ENCODE peak calls at places on chromosomes 13 and 19, in nine cellular contexts. One of them, this sample, is unnamed.

GRCh38 chr19:29620931-29621351 is 14.9 kb downstream of the POP4 start:
- DNase-seq in A673: no peak
- DNase-seq in fibroblast of mammary gland: no peak
- DNase-seq in CD8-positive, alpha-beta memory T cell: no peak
- DNase-seq in aorta: peak
- DNase-seq in cardiac fibroblast: no peak
- DNase-seq in astrocyte of the spinal cord: no peak
- DNase-seq in left ventricle myocardium inferior: no peak
- DNase-seq in astrocyte of the cerebellum: no peak
- DNase-seq in this sample: no peak

GRCh38 chr13:61410266-61410665 is 5.4 kb downstream of the PCDH20 start:
- DNase-seq in A673: no peak
- DNase-seq in fibroblast of mammary gland: no peak
- DNase-seq in CD8-positive, alpha-beta memory T cell: no peak
- DNase-seq in aorta: no peak
- DNase-seq in cardiac fibroblast: no peak
- DNase-seq in astrocyte of the spinal cord: no peak
- DNase-seq in left ventricle myocardium inferior: no peak
- DNase-seq in astrocyte of the cerebellum: no peak
- DNase-seq in this sample: no peak

GRCh38 chr19:49643466-49643865 is 1.5 kb downstream of the SCAF1 start:
- DNase-seq in A673: no peak
- DNase-seq in fibroblast of mammary gland: no peak
- DNase-seq in CD8-positive, alpha-beta memory T cell: no peak
- DNase-seq in aorta: no peak
- DNase-seq in cardiac fibroblast: no peak
- DNase-seq in astrocyte of the spinal cord: no peak
- DNase-seq in left ventricle myocardium inferior: no peak
- DNase-seq in astrocyte of the cerebellum: no peak
- DNase-seq in this sample: no peak

GRCh38 chr19:55636723-55637122 is 4.1 kb upstream of the ZNF580 start:
- DNase-seq in A673: no peak
- DNase-seq in fibroblast of mammary gland: no peak
- DNase-seq in CD8-positive, alpha-beta memory T cell: no peak
- DNase-seq in aorta: no peak
- DNase-seq in cardiac fibroblast: no peak
- DNase-seq in astrocyte of the spinal cord: no peak
- DNase-seq in left ventricle myocardium inferior: no peak
- DNase-seq in astrocyte of the cerebellum: no peak
- DNase-seq in this sample: no peak

GRCh38 chr13:108269601-108270328 is at the start of gene TNFSF13B:
- DNase-seq in A673: peak
- DNase-seq in fibroblast of mammary gland: peak
- DNase-seq in CD8-positive, alpha-beta memory T cell: peak
- DNase-seq in aorta: peak
- DNase-seq in cardiac fibroblast: peak
- DNase-seq in astrocyte of the spinal cord: peak
- DNase-seq in left ventricle myocardium inferior: peak
- DNase-seq in astrocyte of the cerebellum: no peak
- DNase-seq in this sample: peak

GRCh38 chr19:54107876-54108490 is 5.3 kb downstream of the NDUFA3 start:
- DNase-seq in A673: no peak
- DNase-seq in fibroblast of mammary gland: no peak
- DNase-seq in CD8-positive, alpha-beta memory T cell: no peak
- DNase-seq in aorta: peak
- DNase-seq in cardiac fibroblast: no peak
- DNase-seq in astrocyte of the spinal cord: no peak
- DNase-seq in left ventricle myocardium inferior: no peak
- DNase-seq in astrocyte of the cerebellum: no peak
- DNase-seq in this sample: no peak

GRCh38 chr19:10416380-10417257 is 3.7 kb upstream of the PDE4A start:
- DNase-seq in A673: peak
- DNase-seq in fibroblast of mammary gland: peak
- DNase-seq in CD8-positive, alpha-beta memory T cell: peak
- DNase-seq in aorta: peak
- DNase-seq in cardiac fibroblast: peak
- DNase-seq in astrocyte of the spinal cord: peak
- DNase-seq in left ventricle myocardium inferior: peak
- DNase-seq in astrocyte of the cerebellum: peak
- DNase-seq in this sample: peak

GRCh38 chr19:50430888-50431342 is 1.8 kb upstream of the MYBPC2 start:
- DNase-seq in A673: no peak
- DNase-seq in fibroblast of mammary gland: no peak
- DNase-seq in CD8-positive, alpha-beta memory T cell: no peak
- DNase-seq in aorta: no peak
- DNase-seq in cardiac fibroblast: no peak
- DNase-seq in astrocyte of the spinal cord: no peak
- DNase-seq in left ventricle myocardium inferior: no peak
- DNase-seq in astrocyte of the cerebellum: no peak
- DNase-seq in this sample: no peak

GRCh38 chr19:13935765-13936486 is 2.3 kb downstream of the PODNL1 start:
- DNase-seq in A673: no peak
- DNase-seq in fibroblast of mammary gland: no peak
- DNase-seq in CD8-positive, alpha-beta memory T cell: no peak
- DNase-seq in aorta: no peak
- DNase-seq in cardiac fibroblast: no peak
- DNase-seq in astrocyte of the spinal cord: peak
- DNase-seq in left ventricle myocardium inferior: no peak
- DNase-seq in astrocyte of the cerebellum: no peak
- DNase-seq in this sample: no peak

GRCh38 chr19:10562609-10563008 is 3.2 kb downstream of the KRI1 start:
- DNase-seq in A673: no peak
- DNase-seq in fibroblast of mammary gland: no peak
- DNase-seq in CD8-positive, alpha-beta memory T cell: no peak
- DNase-seq in aorta: no peak
- DNase-seq in cardiac fibroblast: no peak
- DNase-seq in astrocyte of the spinal cord: no peak
- DNase-seq in left ventricle myocardium inferior: no peak
- DNase-seq in astrocyte of the cerebellum: no peak
- DNase-seq in this sample: no peak

GRCh38 chr19:17554968-17555479 is 425 bp upstream of the COLGALT1 start:
- DNase-seq in A673: no peak
- DNase-seq in fibroblast of mammary gland: no peak
- DNase-seq in CD8-positive, alpha-beta memory T cell: no peak
- DNase-seq in aorta: no peak
- DNase-seq in cardiac fibroblast: no peak
- DNase-seq in astrocyte of the spinal cord: no peak
- DNase-seq in left ventricle myocardium inferior: no peak
- DNase-seq in astrocyte of the cerebellum: no peak
- DNase-seq in this sample: no peak

GRCh38 chr19:17555480-17555928 is at the start of gene COLGALT1:
- DNase-seq in A673: peak
- DNase-seq in fibroblast of mammary gland: peak
- DNase-seq in CD8-positive, alpha-beta memory T cell: peak
- DNase-seq in aorta: peak
- DNase-seq in cardiac fibroblast: peak
- DNase-seq in astrocyte of the spinal cord: peak
- DNase-seq in left ventricle myocardium inferior: peak
- DNase-seq in astrocyte of the cerebellum: peak
- DNase-seq in this sample: peak

GRCh38 chr19:17556995-17557394 is 1.5 kb downstream of the COLGALT1 start:
- DNase-seq in A673: no peak
- DNase-seq in fibroblast of mammary gland: no peak
- DNase-seq in CD8-positive, alpha-beta memory T cell: no peak
- DNase-seq in aorta: no peak
- DNase-seq in cardiac fibroblast: no peak
- DNase-seq in astrocyte of the spinal cord: no peak
- DNase-seq in left ventricle myocardium inferior: no peak
- DNase-seq in astrocyte of the cerebellum: no peak
- DNase-seq in this sample: no peak

GRCh38 chr19:17555929-17556813 is 722 bp downstream of the COLGALT1 start:
- DNase-seq in A673: no peak
- DNase-seq in fibroblast of mammary gland: peak
- DNase-seq in CD8-positive, alpha-beta memory T cell: no peak
- DNase-seq in aorta: peak
- DNase-seq in cardiac fibroblast: peak
- DNase-seq in astrocyte of the spinal cord: peak
- DNase-seq in left ventricle myocardium inferior: peak
- DNase-seq in astrocyte of the cerebellum: no peak
- DNase-seq in this sample: peak

DNA sequence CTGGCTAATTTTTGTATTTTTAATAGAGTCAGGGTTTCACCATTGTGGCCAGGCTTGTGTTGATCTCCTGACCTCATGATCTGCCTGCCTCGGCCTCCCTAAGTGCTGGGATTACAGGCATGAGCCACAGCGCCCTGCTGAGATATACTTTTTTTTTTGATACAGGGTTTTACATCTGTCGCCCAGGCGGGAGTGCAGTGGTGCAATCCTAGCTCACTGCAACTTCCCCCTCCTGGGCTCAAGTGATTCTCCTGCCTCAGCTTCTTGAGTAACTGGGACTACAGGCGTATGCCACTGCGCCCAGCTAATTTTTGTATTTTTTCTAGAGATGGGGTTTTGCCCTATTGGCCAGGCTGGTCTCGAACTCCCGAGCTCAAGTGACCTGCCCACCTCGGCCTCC is 2.0 kb downstream of the COLGALT1 start:
- DNase-seq in A673: no peak
- DNase-seq in fibroblast of mammary gland: no peak
- DNase-seq in CD8-positive, alpha-beta memory T cell: no peak
- DNase-seq in aorta: no peak
- DNase-seq in cardiac fibroblast: no peak
- DNase-seq in astrocyte of the spinal cord: no peak
- DNase-seq in left ventricle myocardium inferior: no peak
- DNase-seq in astrocyte of the cerebellum: no peak
- DNase-seq in this sample: peak
- H3K4me3 ChIP-seq in A673: no peak
- H3K4me3 ChIP-seq in fibroblast of mammary gland: no peak
- H3K4me3 ChIP-seq in CD8-positive, alpha-beta memory T cell: no peak
- H3K4me3 ChIP-seq in aorta: no peak
- H3K4me3 ChIP-seq in cardiac fibroblast: no peak
- H3K4me3 ChIP-seq in astrocyte of the spinal cord: no peak
- H3K4me3 ChIP-seq in left ventricle myocardium inferior: peak
- H3K4me3 ChIP-seq in astrocyte of the cerebellum: no peak
- H3K4me3 ChIP-seq in this sample: no peak

DNA sequence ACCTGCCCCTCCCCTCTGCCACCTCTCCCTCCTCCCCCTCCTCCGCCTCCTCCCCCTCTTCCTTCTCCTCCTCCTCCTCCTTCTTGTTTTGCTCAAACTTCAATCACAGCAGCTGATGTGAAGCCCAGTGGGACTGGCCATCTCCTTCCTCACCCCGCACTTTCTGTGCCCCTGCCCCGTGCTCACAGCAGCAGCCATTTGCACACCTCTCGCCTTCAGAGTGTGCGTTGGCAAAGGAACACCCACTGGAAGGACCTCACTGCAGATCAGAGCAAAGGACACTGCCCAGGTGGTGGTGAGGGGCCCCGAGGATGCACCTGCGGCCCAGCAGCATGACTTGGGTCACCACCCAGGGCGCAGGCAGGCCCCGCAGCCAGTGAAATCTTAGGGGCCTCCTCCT is 98.8 kb downstream of the SOX1 start:
- DNase-seq in A673: no peak
- DNase-seq in fibroblast of mammary gland: no peak
- DNase-seq in CD8-positive, alpha-beta memory T cell: no peak
- DNase-seq in aorta: peak
- DNase-seq in cardiac fibroblast: no peak
- DNase-seq in astrocyte of the spinal cord: no peak
- DNase-seq in left ventricle myocardium inferior: no peak
- DNase-seq in astrocyte of the cerebellum: no peak
- DNase-seq in this sample: no peak
- H3K4me3 ChIP-seq in A673: no peak
- H3K4me3 ChIP-seq in fibroblast of mammary gland: no peak
- H3K4me3 ChIP-seq in CD8-positive, alpha-beta memory T cell: no peak
- H3K4me3 ChIP-seq in aorta: no peak
- H3K4me3 ChIP-seq in cardiac fibroblast: no peak
- H3K4me3 ChIP-seq in astrocyte of the spinal cord: no peak
- H3K4me3 ChIP-seq in left ventricle myocardium inferior: no peak
- H3K4me3 ChIP-seq in astrocyte of the cerebellum: no peak
- H3K4me3 ChIP-seq in this sample: no peak

GRCh38 chr13:92807343-92807742 is 419.3 kb upstream of the GPC6 start:
- DNase-seq in A673: no peak
- DNase-seq in fibroblast of mammary gland: no peak
- DNase-seq in CD8-positive, alpha-beta memory T cell: no peak
- DNase-seq in aorta: no peak
- DNase-seq in cardiac fibroblast: no peak
- DNase-seq in astrocyte of the spinal cord: peak
- DNase-seq in left ventricle myocardium inferior: no peak
- DNase-seq in astrocyte of the cerebellum: peak
- DNase-seq in this sample: peak
- H3K4me3 ChIP-seq in A673: no peak
- H3K4me3 ChIP-seq in fibroblast of mammary gland: no peak
- H3K4me3 ChIP-seq in CD8-positive, alpha-beta memory T cell: no peak
- H3K4me3 ChIP-seq in aorta: no peak
- H3K4me3 ChIP-seq in cardiac fibroblast: no peak
- H3K4me3 ChIP-seq in astrocyte of the spinal cord: no peak
- H3K4me3 ChIP-seq in left ventricle myocardium inferior: no peak
- H3K4me3 ChIP-seq in astrocyte of the cerebellum: no peak
- H3K4me3 ChIP-seq in this sample: no peak

DNA sequence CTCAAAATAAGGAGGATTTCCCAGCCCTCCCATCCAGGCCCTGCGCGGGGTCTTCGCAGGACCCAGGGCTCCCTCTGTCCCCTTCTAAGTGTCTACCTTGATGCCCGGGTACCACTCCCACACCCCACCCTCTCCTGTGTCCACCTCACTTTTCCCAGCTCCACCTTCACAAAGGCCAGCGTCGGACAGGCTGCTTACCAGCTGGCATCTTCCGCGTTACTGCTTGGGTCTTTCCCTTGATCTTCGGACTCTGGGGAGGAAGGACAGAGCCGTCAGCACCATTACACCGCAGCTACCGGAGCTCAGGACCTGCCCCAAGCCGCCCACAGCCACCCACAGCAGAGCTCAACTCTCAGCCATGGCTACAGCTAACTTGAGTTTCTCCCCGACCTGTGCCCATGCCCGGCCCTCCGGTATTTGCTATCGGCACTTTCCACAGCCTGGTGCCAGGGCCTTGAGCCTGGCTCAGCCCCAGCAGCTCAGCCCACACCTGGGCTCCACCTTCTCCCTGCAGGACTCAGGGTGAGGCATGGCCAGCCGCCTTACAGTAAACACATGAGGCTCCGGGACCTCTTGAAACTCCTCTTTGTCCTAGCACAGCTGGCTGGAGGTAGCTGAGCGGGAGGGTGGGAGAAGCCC is 3.8 kb downstream of the C13orf46 start:
- DNase-seq in A673: no peak
- DNase-seq in fibroblast of mammary gland: no peak
- DNase-seq in CD8-positive, alpha-beta memory T cell: no peak
- DNase-seq in aorta: peak
- DNase-seq in cardiac fibroblast: no peak
- DNase-seq in astrocyte of the spinal cord: no peak
- DNase-seq in left ventricle myocardium inferior: peak
- DNase-seq in astrocyte of the cerebellum: no peak
- DNase-seq in this sample: no peak
- H3K4me3 ChIP-seq in A673: no peak
- H3K4me3 ChIP-seq in fibroblast of mammary gland: no peak
- H3K4me3 ChIP-seq in CD8-positive, alpha-beta memory T cell: no peak
- H3K4me3 ChIP-seq in aorta: no peak
- H3K4me3 ChIP-seq in cardiac fibroblast: no peak
- H3K4me3 ChIP-seq in astrocyte of the spinal cord: no peak
- H3K4me3 ChIP-seq in left ventricle myocardium inferior: no peak
- H3K4me3 ChIP-seq in astrocyte of the cerebellum: no peak
- H3K4me3 ChIP-seq in this sample: no peak

GRCh38 chr19:30622276-30622675 is 250.1 kb downstream of the ZNF536 start:
- DNase-seq in A673: no peak
- DNase-seq in fibroblast of mammary gland: no peak
- DNase-seq in CD8-positive, alpha-beta memory T cell: no peak
- DNase-seq in aorta: no peak
- DNase-seq in cardiac fibroblast: no peak
- DNase-seq in astrocyte of the spinal cord: no peak
- DNase-seq in left ventricle myocardium inferior: no peak
- DNase-seq in astrocyte of the cerebellum: no peak
- DNase-seq in this sample: no peak
- H3K4me3 ChIP-seq in A673: no peak
- H3K4me3 ChIP-seq in fibroblast of mammary gland: no peak
- H3K4me3 ChIP-seq in CD8-positive, alpha-beta memory T cell: no peak
- H3K4me3 ChIP-seq in aorta: no peak
- H3K4me3 ChIP-seq in cardiac fibroblast: no peak
- H3K4me3 ChIP-seq in astrocyte of the spinal cord: no peak
- H3K4me3 ChIP-seq in left ventricle myocardium inferior: no peak
- H3K4me3 ChIP-seq in astrocyte of the cerebellum: no peak
- H3K4me3 ChIP-seq in this sample: no peak